ENCODE peak calls at places on chromosomes 11 and 22, in six cellular contexts. R is IMR-90, G is HepG2, T is HEK293T, D is K562, O is GM12878. V is an unnamed sample.
A peak's percentile ranks its signal among the peaks of the same experiment; 100 is the strongest.

GRCh38 chr11:47143322-47143721 is 33.4 kb downstream of the ARFGAP2 start:
- DNase-seq in D (no peak), R (peak; percentile 97), G (no peak), O (no peak), T (no peak), V (no peak)

GRCh38 chr11:130465259-130465658 is 16.8 kb downstream of the ADAMTS15 start:
- DNase-seq in O (no peak), D (no peak), R (peak; percentile 27), G (no peak), T (no peak), V (no peak)

GRCh38 chr22:33018232-33018864 is 39.8 kb downstream of the SYN3 start:
- DNase-seq in R (peak; percentile 29), D (peak; percentile 60), O (peak; percentile 8), T (peak; percentile 75), G (peak; percentile 43), V (peak; percentile 37)

GRCh38 chr11:66720223-66720898 is 8.7 kb downstream of the SPTBN2 start:
- DNase-seq in R (peak; percentile 56), O (no peak), D (peak; percentile 45), G (peak; percentile 83), T (no peak), V (peak; percentile 45)

GRCh38 chr11:64317961-64318693 is at the start of gene PRDX5:
- DNase-seq in R (peak; percentile 94), O (peak; percentile 92), G (peak; percentile 94), D (peak; percentile 95), T (peak; percentile 96), V (peak; percentile 98)

GRCh38 chr11:44351898-44352498 is 42.1 kb upstream of the ALX4 start:
- DNase-seq in T (peak; percentile 31), R (no peak), G (no peak), O (no peak), D (no peak), V (peak; percentile 23)

GRCh38 chr11:60607483-60607882 is 91.9 kb upstream of the MS4A8 start:
- DNase-seq in T (no peak), D (peak; percentile 14), R (no peak), O (no peak), G (no peak), V (no peak)

GRCh38 chr11:83639995-83640758 is 354.0 kb upstream of the CCDC90B start:
- DNase-seq in T (no peak), D (no peak), O (no peak), R (no peak), G (no peak), V (no peak)

GRCh38 chr11:69233761-69234136 is 60.2 kb upstream of the MYEOV start:
- DNase-seq in R (no peak), T (no peak), D (no peak), O (no peak), G (no peak), V (no peak)

GRCh38 chr11:38524945-38525344 is 1926.9 kb upstream of the RAG2 start:
- DNase-seq in G (no peak), T (no peak), R (no peak), D (no peak), O (no peak), V (no peak)

GRCh38 chr22:44404341-44405020 is 91.7 kb upstream of the SHISAL1 start:
- DNase-seq in O (no peak), D (no peak), R (no peak), G (no peak), T (no peak), V (no peak)

GRCh38 chr11:4531666-4532065 is 13.3 kb upstream of the OR52M1 start:
- DNase-seq in T (no peak), D (no peak), G (peak; percentile 24), O (no peak), R (no peak), V (no peak)

GRCh38 chr22:42074153-42074750 is at the start of gene PHETA2:
- DNase-seq in G (no peak), D (no peak), T (no peak), R (peak; percentile 25), O (no peak), V (no peak)

GRCh38 chr11:9745411-9746211 is 81.7 kb downstream of the SWAP70 start:
- DNase-seq in D (no peak), G (no peak), R (no peak), T (no peak), O (peak; percentile 53), V (no peak)

GRCh38 chr11:108223449-108224149 is 732 bp downstream of the ATM start:
- DNase-seq in R (peak; percentile 22), D (peak; percentile 56), T (no peak), O (no peak), G (no peak), V (no peak)
- TF ChIP-seq BHLHE40 in R (no peak), D (peak; percentile 98), T (no peak), O (no peak), G (no peak), V (no peak)

DNA sequence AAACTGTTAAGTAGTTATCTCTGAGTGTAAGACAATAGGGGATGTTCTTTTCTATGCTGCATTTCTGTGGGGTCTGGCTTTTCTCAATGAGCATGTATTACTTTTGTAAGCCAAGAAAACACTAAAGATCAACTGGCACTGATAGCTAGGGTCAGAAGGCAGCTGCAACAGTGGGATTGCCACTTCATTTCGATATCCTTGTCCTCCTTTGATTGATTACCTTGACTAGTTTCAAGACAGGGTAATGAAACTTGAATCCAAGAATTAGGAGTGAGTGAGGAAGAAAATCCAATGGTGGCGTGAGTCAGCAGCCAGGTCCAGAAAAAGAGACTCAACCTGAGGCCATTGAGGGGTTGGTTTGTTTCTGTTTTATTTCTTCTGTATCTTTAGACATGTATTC is 46.5 kb downstream of the FEZ1 start:
- DNase-seq in O (no peak), D (no peak), G (no peak), T (no peak), R (no peak), V (no peak)
- TF ChIP-seq BHLHE40 in O (no peak), D (no peak), G (no peak), T (no peak), R (no peak), V (no peak)

GRCh38 chr22:22425366-22425765 is 83.2 kb downstream of the ZNF280B start:
- DNase-seq in D (no peak), O (no peak), R (no peak), G (no peak), T (no peak), V (no peak)
- TF ChIP-seq BHLHE40 in D (no peak), O (no peak), R (no peak), G (no peak), T (no peak), V (no peak)

DNA sequence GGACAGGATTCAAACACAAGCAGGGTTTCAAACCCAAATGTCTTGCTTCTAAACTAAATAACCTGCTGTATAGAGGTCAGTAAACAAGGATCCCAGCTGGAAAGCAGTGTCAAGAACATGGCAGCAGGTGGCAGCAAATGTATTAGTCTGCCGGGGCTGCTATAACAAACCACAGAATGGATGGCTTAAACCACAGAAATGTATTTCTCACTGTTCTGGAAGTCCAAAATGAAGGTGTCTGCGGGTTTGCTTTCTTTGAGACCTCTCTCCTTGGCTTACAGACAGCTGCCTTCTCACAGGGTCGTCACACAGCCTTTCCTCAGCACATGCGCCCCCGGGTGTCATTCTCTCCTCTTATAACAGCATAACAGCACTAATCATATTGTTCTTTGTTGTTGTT is 65.1 kb upstream of the LRRC55 start:
- DNase-seq in D (peak; percentile 51), G (peak; percentile 25), O (no peak), T (peak; percentile 41), R (peak; percentile 44), V (peak; percentile 13)
- TF ChIP-seq BHLHE40 in D (no peak), G (no peak), O (no peak), T (no peak), R (no peak), V (no peak)

DNA sequence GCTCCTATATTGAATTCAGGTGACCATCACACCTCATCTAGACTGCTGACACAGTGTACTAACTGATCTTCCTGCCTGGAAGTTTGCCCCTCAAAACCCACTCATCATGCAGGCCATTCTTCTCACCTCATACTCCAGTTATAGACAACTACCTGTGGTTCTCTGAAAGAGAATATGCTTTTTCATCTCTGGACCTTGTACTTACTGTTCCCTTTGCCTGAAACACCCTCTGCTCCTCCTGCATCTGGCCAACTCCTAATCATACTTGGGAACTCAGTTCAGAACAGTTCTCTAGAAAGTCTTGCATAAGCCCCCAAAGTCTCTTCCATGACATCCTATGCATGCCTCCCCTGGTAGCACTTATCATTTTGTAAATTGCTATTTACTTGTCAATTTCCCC is 28.2 kb upstream of the P4HA3 start:
- DNase-seq in T (no peak), O (no peak), D (no peak), G (no peak), R (no peak), V (no peak)
- TF ChIP-seq BHLHE40 in T (no peak), O (no peak), D (no peak), G (no peak), R (no peak), V (no peak)

DNA sequence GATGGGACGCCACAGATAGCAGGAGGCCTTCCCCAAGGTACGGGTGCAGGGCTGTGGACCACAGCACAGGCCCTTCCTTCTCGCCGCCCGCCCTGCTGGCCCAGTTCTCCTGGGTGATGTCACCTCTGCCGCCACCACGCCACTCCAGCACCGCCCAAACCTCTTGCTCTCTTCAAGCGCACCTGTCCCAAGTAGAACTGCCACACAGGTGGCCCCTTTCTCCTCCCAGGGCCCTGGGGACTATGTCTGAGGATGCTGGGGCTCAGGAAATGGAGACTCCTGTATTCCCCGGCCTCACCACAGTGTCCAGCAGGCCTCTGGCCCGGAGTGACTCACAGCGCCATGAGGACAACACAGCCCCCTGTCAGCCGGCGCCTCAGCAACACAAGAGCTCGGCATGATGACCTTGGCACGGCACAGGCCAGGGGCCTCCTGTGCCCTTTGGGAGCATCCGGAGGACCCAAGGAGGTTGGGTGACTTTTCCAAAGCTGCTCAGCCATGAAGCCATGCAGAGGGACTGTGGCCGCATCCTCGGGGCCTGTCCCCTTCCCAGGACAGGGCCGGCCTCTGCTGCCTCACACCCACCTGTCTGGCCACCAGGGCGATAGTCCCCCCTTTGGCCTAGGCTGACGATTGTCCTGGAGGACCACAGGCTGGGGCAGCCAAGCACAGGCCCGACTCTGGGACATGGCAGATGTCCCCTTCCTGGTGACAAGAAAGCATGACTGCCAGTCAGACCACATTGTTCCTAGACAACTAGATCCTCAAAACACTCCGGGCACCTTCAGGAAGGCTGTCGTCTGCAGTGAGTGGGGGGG is 1023.5 kb downstream of the BRD1 start:
- DNase-seq in D (no peak), G (no peak), O (no peak), R (no peak), T (no peak), V (no peak)
- TF ChIP-seq BHLHE40 in D (no peak), G (no peak), O (no peak), R (no peak), T (no peak), V (no peak)

GRCh38 chr11:125481531-125481930 is 14.5 kb downstream of the FEZ1 start:
- DNase-seq in G (no peak), O (no peak), R (no peak), D (no peak), T (no peak), V (no peak)
- TF ChIP-seq BHLHE40 in G (no peak), O (no peak), R (no peak), D (no peak), T (no peak), V (no peak)

DNA sequence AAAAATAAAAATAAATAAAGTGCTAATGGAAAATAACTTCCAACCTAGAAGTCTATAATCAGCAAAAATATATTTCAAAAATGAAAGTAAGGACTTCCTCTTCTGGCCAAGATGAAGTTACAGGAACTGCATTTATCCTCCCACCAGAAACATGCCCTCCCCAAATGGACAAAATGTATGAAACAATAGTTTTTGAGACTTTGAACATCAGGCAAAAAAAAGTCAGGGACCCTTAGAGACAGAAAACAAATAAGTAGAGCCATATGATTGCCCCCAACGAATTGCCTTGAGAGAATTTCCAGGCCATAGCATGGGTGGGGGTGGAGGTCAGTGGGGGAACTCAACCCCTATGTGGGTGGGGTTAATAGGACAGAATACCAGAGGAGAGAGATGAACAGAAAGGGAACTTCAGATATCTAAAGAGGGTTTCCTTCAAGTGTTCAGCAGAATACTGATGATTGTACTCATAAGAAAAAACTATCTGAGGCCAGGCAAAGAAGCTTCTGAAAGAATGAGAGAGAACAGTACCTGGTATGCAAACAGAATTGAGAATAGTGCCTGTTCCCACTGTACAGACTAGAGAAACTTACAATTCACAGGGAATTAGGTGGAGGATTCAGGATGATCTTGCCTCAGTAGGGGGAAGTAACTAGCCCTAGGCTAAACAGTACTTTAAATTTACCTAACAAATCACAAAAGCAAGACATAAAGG is 26.6 kb upstream of the IL10RA start:
- DNase-seq in G (no peak), R (no peak), O (no peak), D (no peak), T (no peak), V (no peak)
- TF ChIP-seq BHLHE40 in G (no peak), R (no peak), O (no peak), D (no peak), T (no peak), V (no peak)